ENCODE peak calls at places on chromosome 9, in five cellular contexts. L is GM13976; Z is stomach; J is CD4-positive, alpha-beta T cell; P is testis. O is an unnamed sample.

GRCh38 chr9:95766906-95767305 is 108.6 kb upstream of the ERCC6L2 start:
- DNase-seq in Z (no peak), L (no peak), J (no peak), P (no peak), O (no peak)

GRCh38 chr9:80012557-80013330 is 441.0 kb downstream of the TLE4 start:
- DNase-seq in L (no peak), Z (no peak), J (no peak), P (no peak), O (no peak)

GRCh38 chr9:107397076-107398049 is 92.2 kb downstream of the KLF4 start:
- DNase-seq in L (no peak), P (no peak), J (no peak), Z (peak), O (no peak)

GRCh38 chr9:35516481-35516880 is 26.6 kb downstream of the RUSC2 start:
- DNase-seq in L (no peak), P (no peak), Z (no peak), J (no peak), O (no peak)

GRCh38 chr9:93681316-93682154 is 105.2 kb downstream of the PHF2 start:
- DNase-seq in P (peak), Z (peak), L (no peak), J (no peak), O (no peak)

GRCh38 chr9:133379153-133380086 is 3.3 kb downstream of the STKLD1 start:
- DNase-seq in L (no peak), Z (no peak), J (no peak), P (no peak), O (no peak)

GRCh38 chr9:69758001-69758730 is 1.6 kb downstream of the PTAR1 start:
- DNase-seq in L (no peak), Z (no peak), P (no peak), J (no peak), O (no peak)

GRCh38 chr9:36161187-36161586 is 8.0 kb upstream of the CCIN start:
- DNase-seq in Z (no peak), L (no peak), P (no peak), J (no peak), O (no peak)

GRCh38 chr9:35791321-35791921 is at the start of gene NPR2:
- DNase-seq in Z (no peak), J (no peak), L (no peak), P (peak), O (peak)

GRCh38 chr9:128124451-128124850 is 3.1 kb downstream of the PTGES2 start:
- DNase-seq in P (no peak), J (no peak), Z (peak), L (no peak), O (no peak)

GRCh38 chr9:131421691-131422090 is 27.8 kb downstream of the PRRC2B start:
- DNase-seq in Z (no peak), J (no peak), L (no peak), P (peak), O (no peak)

GRCh38 chr9:131422241-131422792 is 28.4 kb downstream of the PRRC2B start:
- DNase-seq in P (peak), Z (no peak), L (no peak), J (no peak), O (peak)

GRCh38 chr9:131419716-131420115 is 25.8 kb downstream of the PRRC2B start:
- DNase-seq in Z (no peak), J (no peak), P (no peak), L (no peak), O (no peak)

GRCh38 chr9:131419029-131419614 is 25.2 kb downstream of the PRRC2B start:
- DNase-seq in J (no peak), L (no peak), Z (no peak), P (no peak), O (no peak)

GRCh38 chr9:131420913-131421312 is 27.0 kb downstream of the PRRC2B start:
- DNase-seq in Z (no peak), J (no peak), P (no peak), L (no peak), O (no peak)
- TF ChIP-seq CTCF in Z (no peak), J (no peak), P (no peak), L (no peak), O (no peak)

GRCh38 chr9:25964239-25964638 is 286.0 kb upstream of the TUSC1 start:
- DNase-seq in P (peak), Z (no peak), J (no peak), L (peak), O (peak)
- TF ChIP-seq CTCF in P (no peak), Z (no peak), J (no peak), L (peak), O (peak)

GRCh38 chr9:135281151-135281550 is 193.7 kb downstream of the OLFM1 start:
- DNase-seq in L (no peak), J (no peak), P (no peak), Z (no peak), O (no peak)
- TF ChIP-seq CTCF in L (no peak), J (no peak), P (no peak), Z (no peak), O (no peak)

GRCh38 chr9:81474125-81474524 is 215.2 kb downstream of the TLE1 start:
- DNase-seq in P (no peak), Z (no peak), L (no peak), J (no peak), O (no peak)
- TF ChIP-seq CTCF in P (no peak), Z (no peak), L (no peak), J (no peak), O (no peak)